ENCODE peak calls at places on chromosomes 13 and 19, in seven cellular contexts. K, C, T, I, Q, S and E are unnamed samples.

GRCh38 chr19:46710687-46711086 is 6.2 kb downstream of the PRKD2 start:
- DNase-seq in S (no peak), C (no peak), K (no peak), Q (no peak), T (no peak), I (no peak), E (no peak)

GRCh38 chr13:82947121-82948077 is 934.9 kb downstream of the SLITRK1 start:
- DNase-seq in S (peak), C (no peak), K (no peak), Q (no peak), T (peak), I (no peak), E (no peak)

GRCh38 chr13:41648314-41648935 is 191.1 kb downstream of the RGCC start:
- DNase-seq in S (peak), K (no peak), C (no peak), Q (no peak), I (no peak), T (no peak), E (no peak)

GRCh38 chr13:109131698-109132257 is 502.4 kb downstream of the MYO16 start:
- DNase-seq in K (no peak), Q (peak), C (no peak), T (no peak), S (peak), I (no peak), E (peak)

GRCh38 chr19:44112802-44113137 is 429 bp upstream of the ZNF225 start:
- DNase-seq in S (no peak), I (no peak), T (no peak), C (no peak), K (no peak), Q (no peak), E (no peak)

GRCh38 chr13:34926513-34926912 is 15.6 kb upstream of the NBEA start:
- DNase-seq in Q (no peak), T (peak), I (no peak), C (no peak), K (no peak), S (peak), E (no peak)

GRCh38 chr19:1837625-1838105 is 10.6 kb downstream of the REXO1 start:
- DNase-seq in C (no peak), Q (peak), T (no peak), I (no peak), K (no peak), S (no peak), E (peak)

GRCh38 chr13:106103779-106104178 is 431.7 kb downstream of the EFNB2 start:
- DNase-seq in S (peak), C (no peak), I (no peak), T (no peak), Q (no peak), K (no peak), E (no peak)

GRCh38 chr19:40605201-40605971 is 4.2 kb downstream of the LTBP4 start:
- DNase-seq in K (peak), I (peak), T (peak), C (peak), Q (peak), S (peak), E (peak)

GRCh38 chr13:91397595-91397994 is 826 bp upstream of the GPC5 start:
- DNase-seq in I (no peak), T (no peak), S (no peak), K (no peak), Q (no peak), C (no peak), E (no peak)

GRCh38 chr13:113928701-113929627 is 44.9 kb downstream of the C13orf46 start:
- DNase-seq in Q (no peak), K (no peak), S (peak), T (no peak), I (peak), C (no peak), E (no peak)

GRCh38 chr19:19460761-19461265 is 54.5 kb downstream of the TSSK6 start:
- DNase-seq in Q (peak), T (no peak), K (peak), I (peak), S (no peak), C (no peak), E (no peak)

GRCh38 chr13:109156181-109156935 is 526.9 kb downstream of the MYO16 start:
- DNase-seq in I (peak), K (no peak), Q (no peak), S (peak), C (no peak), T (peak), E (no peak)

GRCh38 chr19:7605490-7606222 is 10.0 kb downstream of the CAMSAP3 start:
- DNase-seq in T (peak), Q (peak), C (no peak), K (peak), I (no peak), S (peak), E (no peak)

GRCh38 chr19:50203281-50204080 is at the start of gene MYH14:
- DNase-seq in C (peak), T (no peak), S (peak), Q (no peak), I (peak), K (peak), E (peak)

GRCh38 chr19:8150178-8150865 is 930 bp upstream of the FBN3 start:
- DNase-seq in I (no peak), Q (no peak), S (no peak), C (no peak), K (no peak), T (no peak), E (no peak)